ENCODE peak calls at places on chromosomes 1 and 21, in five cellular contexts. U, H, V, X and K are unnamed samples.

GRCh38 chr1:38026592-38027200 is 14.2 kb downstream of the UTP11 start:
- DNase-seq in U (peak), H (peak), V (peak), X (peak), K (peak)

GRCh38 chr1:160767417-160768294 is 28.3 kb upstream of the LY9 start:
- DNase-seq in U (no peak), H (no peak), V (peak), X (peak), K (no peak)

GRCh38 chr1:205449750-205450443 is 5.9 kb downstream of the BLACAT1 start:
- DNase-seq in U (peak), H (peak), V (peak), X (no peak), K (peak)

GRCh38 chr1:70038025-70038424 is 167.4 kb downstream of the LRRC40 start:
- DNase-seq in U (no peak), H (peak), V (no peak), X (no peak), K (no peak)

GRCh38 chr1:158196461-158196860 is 15.8 kb downstream of the CD1D start:
- DNase-seq in U (no peak), H (no peak), V (no peak), X (no peak), K (no peak)

GRCh38 chr1:201582261-201582951 is 43.5 kb downstream of the NAV1 start:
- DNase-seq in U (peak), H (peak), V (no peak), X (no peak), K (no peak)

GRCh38 chr1:149931212-149931805 is 3.7 kb upstream of the SF3B4 start:
- DNase-seq in U (no peak), H (no peak), V (no peak), X (no peak), K (no peak)

GRCh38 chr1:151534662-151535278 is 5.3 kb upstream of the TUFT1 start:
- DNase-seq in U (peak), H (peak), V (peak), X (peak), K (peak)

GRCh38 chr1:1328254-1328653 is 2.8 kb upstream of the TAS1R3 start:
- DNase-seq in U (no peak), H (peak), V (no peak), X (no peak), K (no peak)

GRCh38 chr1:32848354-32849063 is 22.2 kb downstream of the FNDC5 start:
- DNase-seq in U (no peak), H (no peak), V (no peak), X (no peak), K (peak)

GRCh38 chr1:10236405-10237156 is 26.2 kb downstream of the KIF1B start:
- DNase-seq in U (no peak), H (peak), V (no peak), X (no peak), K (no peak)

GRCh38 chr1:161190962-161191521 is 7.8 kb downstream of the ADAMTS4 start:
- DNase-seq in U (no peak), H (no peak), V (no peak), X (no peak), K (no peak)

GRCh38 chr1:169312084-169312954 is 55.3 kb downstream of the NME7 start:
- DNase-seq in U (peak), H (peak), V (peak), X (peak), K (peak)

GRCh38 chr21:28283652-28284490 is 708.8 kb downstream of the LTN1 start:
- DNase-seq in U (peak), H (peak), V (no peak), X (no peak), K (no peak)

GRCh38 chr21:41678944-41679343 is 87.9 kb downstream of the RIPK4 start:
- DNase-seq in U (peak), H (peak), V (peak), X (no peak), K (no peak)

GRCh38 chr1:161198877-161199431 is at the start of gene ADAMTS4:
- DNase-seq in U (peak), H (peak), V (no peak), X (no peak), K (no peak)

GRCh38 chr1:192807968-192808587 is 761 bp upstream of the RGS2 start:
- DNase-seq in U (peak), H (peak), V (no peak), X (no peak), K (no peak)

GRCh38 chr1:177346960-177347359 is 176.2 kb downstream of the BRINP2 start:
- DNase-seq in U (peak), H (no peak), V (no peak), X (no peak), K (no peak)

GRCh38 chr1:67832737-67833594 is at the start of gene GNG12:
- DNase-seq in U (peak), H (peak), V (peak), X (no peak), K (peak)

GRCh38 chr1:204617256-204618147 is 68.0 kb downstream of the LRRN2 start:
- DNase-seq in U (no peak), H (peak), V (no peak), X (no peak), K (no peak)

GRCh38 chr21:37675202-37675801 is 241.0 kb downstream of the KCNJ6 start:
- DNase-seq in U (peak), H (peak), V (peak), X (peak), K (peak)

GRCh38 chr1:217562229-217562878 is 68.5 kb downstream of the GPATCH2 start:
- DNase-seq in U (no peak), H (no peak), V (no peak), X (no peak), K (no peak)

GRCh38 chr1:6686294-6686693 is 15.3 kb downstream of the DNAJC11 start:
- DNase-seq in U (no peak), H (peak), V (no peak), X (no peak), K (no peak)

GRCh38 chr1:115665319-115665718 is 23.5 kb downstream of the VANGL1 start:
- DNase-seq in U (no peak), H (no peak), V (no peak), X (no peak), K (no peak)

GRCh38 chr1:7899741-7900140 is 40.9 kb downstream of the TNFRSF9 start:
- DNase-seq in U (no peak), H (peak), V (no peak), X (no peak), K (no peak)

GRCh38 chr1:215568287-215568692 is 1.2 kb downstream of the KCTD3 start:
- DNase-seq in U (peak), H (peak), V (no peak), X (no peak), K (peak)

GRCh38 chr21:14711287-14711686 is 165.2 kb upstream of the SAMSN1 start:
- DNase-seq in U (no peak), H (no peak), V (no peak), X (no peak), K (no peak)

GRCh38 chr1:193408782-193409293 is 222.4 kb upstream of the B3GALT2 start:
- DNase-seq in U (peak), H (peak), V (no peak), X (no peak), K (no peak)

GRCh38 chr1:49576327-49576901 is 447.3 kb downstream of the AGBL4 start:
- DNase-seq in U (no peak), H (no peak), V (no peak), X (no peak), K (no peak)

GRCh38 chr1:116680752-116681151 is 13.2 kb upstream of the IGSF3 start:
- DNase-seq in U (no peak), H (no peak), V (no peak), X (no peak), K (no peak)

GRCh38 chr1:226312065-226312464 is 3.1 kb upstream of the LIN9 start:
- DNase-seq in U (no peak), H (no peak), V (no peak), X (no peak), K (no peak)

GRCh38 chr1:245751671-245752070 is 596.9 kb downstream of the KIF26B start:
- DNase-seq in U (no peak), H (no peak), V (no peak), X (no peak), K (no peak)

GRCh38 chr1:84225636-84226035 is 75.9 kb upstream of the SAMD13 start:
- DNase-seq in U (no peak), H (no peak), V (no peak), X (no peak), K (no peak)

GRCh38 chr1:84224905-84225304 is 76.6 kb upstream of the SAMD13 start:
- DNase-seq in U (no peak), H (no peak), V (no peak), X (no peak), K (no peak)

DNA sequence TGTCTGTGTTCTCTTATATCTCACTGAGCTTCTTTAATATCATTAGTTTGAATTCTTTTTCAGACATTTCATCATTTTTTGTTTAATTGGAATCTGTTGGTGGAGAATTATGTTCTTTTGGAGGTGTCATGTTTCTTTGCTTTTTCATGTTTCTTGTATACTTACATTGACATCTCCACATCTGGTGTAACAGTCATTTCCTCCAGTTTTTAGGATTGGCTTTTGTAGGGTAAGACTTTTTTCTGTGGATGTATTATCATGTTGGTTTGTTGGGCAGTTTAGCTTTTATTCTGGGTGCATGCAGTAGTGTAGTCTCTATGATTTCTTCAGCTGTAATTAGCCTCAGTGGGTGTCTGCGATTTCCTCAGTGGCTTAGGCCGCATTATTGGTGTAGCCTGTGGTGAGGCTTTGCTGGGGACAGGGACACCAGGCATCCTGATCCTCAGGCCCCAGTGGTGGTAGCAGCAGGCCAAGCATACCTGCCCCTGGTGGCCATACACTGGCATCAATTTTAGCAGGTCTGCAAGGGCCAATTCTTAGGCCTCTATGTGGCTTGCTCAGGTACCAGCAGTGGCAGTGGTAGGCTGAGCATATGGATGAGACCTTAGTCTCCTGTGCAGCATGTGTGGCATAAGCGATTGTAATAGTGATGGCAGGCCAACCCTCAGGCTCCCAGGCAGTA is 77.6 kb upstream of the SAMD13 start:
- DNase-seq in U (no peak), H (no peak), V (no peak), X (no peak), K (no peak)
- TF ChIP-seq CTCF in U (no peak), H (no peak), V (no peak), X (no peak), K (no peak)

GRCh38 chr1:227434808-227435207 is 116.5 kb upstream of the CDC42BPA start:
- DNase-seq in U (no peak), H (no peak), V (no peak), X (no peak), K (no peak)
- TF ChIP-seq CTCF in U (no peak), H (no peak), V (no peak), X (no peak), K (no peak)

DNA sequence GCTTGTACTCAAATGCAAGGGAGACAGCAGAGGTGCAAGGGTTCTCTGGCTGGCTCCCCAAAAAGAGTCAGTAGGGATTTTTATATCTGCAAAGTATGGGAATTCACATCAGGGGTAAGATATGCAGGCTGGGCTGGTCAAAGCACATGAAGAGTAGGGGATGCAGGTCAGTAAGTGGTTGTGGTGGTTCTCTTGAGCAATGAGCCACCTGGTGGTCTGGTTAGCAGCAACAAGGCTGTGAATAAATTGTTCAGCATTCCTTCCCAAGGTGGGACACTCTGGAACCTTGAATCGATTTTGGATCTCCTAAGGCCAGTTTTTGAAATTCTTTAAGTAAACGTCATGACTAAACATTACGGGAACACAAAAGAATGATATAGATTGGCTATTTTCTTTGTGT is 563.0 kb upstream of the NEGR1 start:
- DNase-seq in U (peak), H (no peak), V (no peak), X (no peak), K (no peak)
- TF ChIP-seq CTCF in U (peak), H (peak), V (no peak), X (no peak), K (no peak)

GRCh38 chr1:182348916-182349747 is 42.5 kb downstream of the GLUL start:
- DNase-seq in U (peak), H (no peak), V (no peak), X (no peak), K (no peak)
- TF ChIP-seq CTCF in U (no peak), H (no peak), V (no peak), X (no peak), K (no peak)